ENCODE peak calls at places on chromosomes 4 and X, in four cellular contexts. X is K562, P is HepG2, F is GM12878. N is an unnamed sample.

GRCh38 chr4:81491943-81492342 is 20.2 kb upstream of the RASGEF1B start:
- DNase-seq in P (no peak), X (no peak), F (no peak), N (no peak)

GRCh38 chr4:188691811-188692210 is 552.6 kb downstream of the TRIML1 start:
- DNase-seq in P (no peak), X (no peak), F (no peak), N (no peak)

GRCh38 chr4:17780461-17781071 is 855 bp downstream of the FAM184B start:
- DNase-seq in X (no peak), F (no peak), P (no peak), N (no peak)

GRCh38 chr4:152258804-152259708 is 276.8 kb downstream of the FBXW7 start:
- DNase-seq in X (no peak), F (no peak), P (peak), N (no peak)

GRCh38 chr4:3699261-3699660 is 66.9 kb upstream of the ADRA2C start:
- DNase-seq in F (no peak), P (no peak), X (no peak), N (no peak)

GRCh38 chrX:133859860-133860259 is 125.5 kb downstream of the GPC3 start:
- DNase-seq in X (no peak), P (no peak), F (no peak), N (no peak)

GRCh38 chr4:107210450-107211239 is 174.5 kb upstream of the DKK2 start:
- DNase-seq in F (no peak), X (no peak), P (no peak), N (no peak)

GRCh38 chr4:112800001-112800400 is 163.1 kb downstream of the LARP7 start:
- DNase-seq in X (no peak), F (no peak), P (no peak), N (no peak)

GRCh38 chr4:142815834-142816233 is 30.3 kb downstream of the INPP4B start:
- DNase-seq in X (no peak), P (no peak), F (no peak), N (no peak)

GRCh38 chr4:24655971-24656370 is 71.6 kb upstream of the DHX15 start:
- DNase-seq in F (no peak), P (no peak), X (no peak), N (peak)

GRCh38 chr4:41245983-41246382 is 10.7 kb upstream of the UCHL1 start:
- DNase-seq in X (no peak), P (no peak), F (no peak), N (no peak)

GRCh38 chrX:310621-311155 is 7.9 kb downstream of the GTPBP6 start:
- DNase-seq in P (no peak), F (no peak), X (no peak), N (no peak)

GRCh38 chr4:37450309-37450708 is 205.8 kb downstream of the NWD2 start:
- DNase-seq in F (no peak), X (no peak), P (no peak), N (no peak)

GRCh38 chr4:24753519-24753918 is 41.9 kb upstream of the SOD3 start:
- DNase-seq in F (no peak), P (no peak), X (no peak), N (no peak)

GRCh38 chr4:15729910-15730533 is 27.2 kb downstream of the BST1 start:
- DNase-seq in F (peak), X (peak), P (peak), N (peak)

GRCh38 chr4:860561-860960 is 34.6 kb upstream of the CPLX1 start:
- DNase-seq in X (no peak), F (no peak), P (no peak), N (no peak)

GRCh38 chr4:126395661-126396060 is 1080.9 kb downstream of the FAT4 start:
- DNase-seq in F (no peak), P (no peak), X (no peak), N (peak)

GRCh38 chr4:40211224-40212185 is 14.7 kb downstream of the RHOH start:
- DNase-seq in X (no peak), F (no peak), P (no peak), N (no peak)

GRCh38 chrX:12693754-12694153 is 97.5 kb upstream of the PRPS2 start:
- DNase-seq in X (no peak), F (no peak), P (no peak), N (no peak)

GRCh38 chr4:183588169-183588675 is 70.8 kb downstream of the RWDD4 start:
- DNase-seq in X (no peak), F (no peak), P (no peak), N (no peak)

GRCh38 chrX:96004386-96004785 is 680.3 kb upstream of the DIAPH2 start:
- DNase-seq in X (no peak), F (no peak), P (no peak), N (no peak)

GRCh38 chr4:11420327-11420726 is 8.4 kb downstream of the HS3ST1 start:
- DNase-seq in X (no peak), F (no peak), P (no peak), N (no peak)

GRCh38 chrX:39367429-39367828 is 566.2 kb downstream of the MID1IP1 start:
- DNase-seq in F (no peak), X (no peak), P (no peak), N (no peak)

GRCh38 chrX:85113746-85114145 is 110.1 kb downstream of the APOOL start:
- DNase-seq in X (no peak), F (no peak), P (no peak), N (no peak)

GRCh38 chr4:153900426-153900825 is 111.5 kb upstream of the SFRP2 start:
- DNase-seq in F (no peak), X (no peak), P (no peak), N (no peak)

GRCh38 chrX:146448791-146449190 is 360.8 kb upstream of the CXorf51B start:
- DNase-seq in P (no peak), X (no peak), F (no peak), N (no peak)

GRCh38 chr4:186172551-186172950 is 18.8 kb upstream of the CYP4V2 start:
- DNase-seq in P (no peak), X (no peak), F (no peak), N (no peak)

GRCh38 chrX:150363561-150364346 is 637 bp downstream of the MAMLD1 start:
- DNase-seq in F (no peak), P (no peak), X (no peak), N (peak)

GRCh38 chrX:148133099-148133725 is 152.1 kb downstream of the FMR1NB start:
- DNase-seq in P (no peak), X (no peak), F (no peak), N (peak)

GRCh38 chr4:57504139-57504538 is 394.0 kb upstream of the IGFBP7 start:
- DNase-seq in X (no peak), P (no peak), F (no peak), N (no peak)

GRCh38 chr4:182826391-182826790 is 90.8 kb downstream of the DCTD start:
- DNase-seq in P (no peak), F (no peak), X (no peak), N (no peak)

GRCh38 chr4:184362338-184362737 is 112.0 kb downstream of the IRF2 start:
- DNase-seq in F (no peak), P (no peak), X (no peak), N (no peak)

GRCh38 chr4:1834047-1834769 is 21.7 kb downstream of the LETM1 start:
- DNase-seq in F (peak), P (no peak), X (no peak), N (no peak)

GRCh38 chr4:80215449-80216052 is 18.2 kb downstream of the PRDM8 start:
- DNase-seq in F (no peak), P (peak), X (peak), N (peak)

GRCh38 chr4:165294907-165295306 is 32.6 kb upstream of the MSMO1 start:
- DNase-seq in X (no peak), P (no peak), F (peak), N (peak)

GRCh38 chr4:165293061-165293460 is 34.4 kb upstream of the MSMO1 start:
- DNase-seq in X (no peak), F (no peak), P (no peak), N (no peak)

GRCh38 chr4:165297626-165298025 is 29.8 kb upstream of the MSMO1 start:
- DNase-seq in F (no peak), P (no peak), X (no peak), N (no peak)

GRCh38 chr4:165289429-165289785 is 38.1 kb upstream of the MSMO1 start:
- DNase-seq in X (no peak), F (no peak), P (no peak), N (no peak)

DNA sequence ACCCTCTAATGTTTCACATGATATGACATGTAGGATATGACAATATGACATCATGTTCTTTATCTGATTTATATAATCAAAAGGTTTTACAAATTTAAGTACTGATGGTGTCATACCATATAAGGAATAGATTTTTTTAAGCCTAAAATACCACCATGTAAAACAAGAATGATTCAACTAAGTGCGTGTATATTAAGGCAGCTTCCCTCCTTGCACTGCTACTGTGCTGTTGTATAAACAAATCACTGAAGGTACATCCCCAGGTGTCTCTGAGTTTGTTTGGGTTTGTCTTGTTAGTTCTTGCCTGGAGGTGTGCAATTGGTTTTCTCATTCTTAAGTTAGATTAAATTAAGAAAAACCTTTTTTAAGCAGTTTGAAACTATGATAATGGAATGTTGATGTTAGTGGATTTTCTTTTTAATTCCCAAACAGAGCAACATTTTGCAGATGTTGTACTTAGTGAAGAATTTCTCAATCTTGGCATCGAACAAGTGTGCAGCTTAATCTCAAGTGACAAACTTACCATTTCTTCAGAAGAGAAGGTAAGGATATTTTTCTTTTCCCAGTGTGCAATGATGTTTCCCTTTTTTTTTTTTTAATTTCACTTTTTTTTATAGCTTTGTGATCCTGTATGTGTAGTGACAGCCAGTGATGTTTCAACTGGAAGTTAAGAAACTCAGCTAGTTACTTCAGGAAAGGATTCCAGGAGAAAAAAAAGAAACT is 33.4 kb upstream of the MSMO1 start:
- DNase-seq in X (no peak), F (no peak), P (no peak), N (peak)
- H3K4me2 ChIP-seq in X (no peak), F (peak), P (no peak), N (no peak)

DNA sequence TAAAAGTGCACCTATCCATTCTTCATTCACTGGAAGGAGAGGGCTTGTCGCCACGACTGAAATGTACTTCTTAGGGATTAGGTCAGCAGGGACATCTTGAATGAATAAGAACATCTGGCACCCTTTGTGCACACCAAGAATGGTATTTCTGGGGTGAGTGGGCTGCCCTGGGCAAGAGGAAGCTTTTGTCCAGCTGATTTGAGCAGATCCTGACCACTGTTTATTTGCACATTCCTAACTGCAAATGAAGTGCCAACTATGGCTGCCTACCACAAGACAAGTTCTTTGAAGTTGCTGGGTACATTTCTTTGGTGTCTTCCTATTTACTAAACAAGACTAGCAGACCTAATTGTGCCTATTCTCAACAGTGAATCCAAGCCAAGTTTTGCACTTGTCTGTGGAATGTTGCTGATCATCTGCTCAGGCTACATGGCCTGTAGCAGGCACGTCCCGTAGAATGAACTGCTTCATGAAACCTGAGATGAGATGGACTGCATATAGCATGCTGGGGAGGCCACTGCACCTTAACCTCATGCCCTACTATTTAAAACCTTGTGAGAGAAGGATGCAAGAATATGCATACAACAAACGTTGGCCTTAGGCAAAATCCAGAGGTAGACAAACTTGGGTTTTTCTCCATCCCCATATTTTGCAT is 45.0 kb downstream of the PIR start:
- DNase-seq in P (no peak), X (no peak), F (no peak), N (no peak)
- TF ChIP-seq JUNB in P (no peak), X (no peak), F (no peak), N (no peak)

GRCh38 chrX:11423949-11424348 is 130.7 kb downstream of the AMELX start:
- DNase-seq in X (no peak), P (no peak), F (no peak), N (no peak)
- H3K4me2 ChIP-seq in X (peak), P (no peak), F (no peak), N (no peak)

DNA sequence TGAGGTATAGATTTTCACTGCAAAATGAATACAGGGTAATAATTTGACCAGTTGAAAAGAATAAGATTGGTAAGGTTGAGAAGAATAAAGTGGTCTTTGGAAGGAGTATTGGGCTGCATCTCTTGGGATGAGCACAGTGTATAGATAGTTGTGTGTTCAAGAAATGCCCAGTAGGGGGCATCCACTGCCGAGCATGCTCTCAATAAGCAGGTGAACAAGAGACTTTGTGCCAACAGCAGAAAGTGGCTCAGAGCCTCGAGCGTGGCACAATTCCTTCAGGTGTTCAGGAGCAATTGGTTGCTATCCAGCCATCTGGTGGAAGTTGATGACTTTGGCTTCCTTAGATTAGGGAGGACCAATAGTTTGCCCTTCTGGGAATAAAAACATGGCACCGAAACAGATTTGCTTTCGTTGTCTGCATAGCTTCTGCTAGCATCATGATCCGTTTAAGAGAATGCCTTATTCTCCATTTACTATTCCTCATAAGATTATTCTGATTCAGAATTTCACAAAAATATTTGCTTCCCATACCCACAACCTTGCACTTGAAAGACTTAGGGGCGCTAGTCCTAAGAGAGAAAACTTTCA is 258.1 kb upstream of the NEIL3 start:
- DNase-seq in F (no peak), X (peak), P (peak), N (peak)
- TF ChIP-seq JUNB in F (no peak), X (no peak), P (no peak), N (no peak)

GRCh38 chr4:128387600-128388351 is 100.2 kb upstream of the PGRMC2 start:
- DNase-seq in F (no peak), X (no peak), P (no peak), N (no peak)

GRCh38 chr4:128394778-128395177 is 107.2 kb upstream of the PGRMC2 start:
- DNase-seq in F (no peak), P (no peak), X (no peak), N (no peak)

GRCh38 chr4:128390475-128390996 is 102.9 kb upstream of the PGRMC2 start:
- DNase-seq in P (no peak), X (no peak), F (no peak), N (no peak)

GRCh38 chr4:128388352-128388630 is 100.7 kb upstream of the PGRMC2 start:
- DNase-seq in P (no peak), X (no peak), F (no peak), N (no peak)

DNA sequence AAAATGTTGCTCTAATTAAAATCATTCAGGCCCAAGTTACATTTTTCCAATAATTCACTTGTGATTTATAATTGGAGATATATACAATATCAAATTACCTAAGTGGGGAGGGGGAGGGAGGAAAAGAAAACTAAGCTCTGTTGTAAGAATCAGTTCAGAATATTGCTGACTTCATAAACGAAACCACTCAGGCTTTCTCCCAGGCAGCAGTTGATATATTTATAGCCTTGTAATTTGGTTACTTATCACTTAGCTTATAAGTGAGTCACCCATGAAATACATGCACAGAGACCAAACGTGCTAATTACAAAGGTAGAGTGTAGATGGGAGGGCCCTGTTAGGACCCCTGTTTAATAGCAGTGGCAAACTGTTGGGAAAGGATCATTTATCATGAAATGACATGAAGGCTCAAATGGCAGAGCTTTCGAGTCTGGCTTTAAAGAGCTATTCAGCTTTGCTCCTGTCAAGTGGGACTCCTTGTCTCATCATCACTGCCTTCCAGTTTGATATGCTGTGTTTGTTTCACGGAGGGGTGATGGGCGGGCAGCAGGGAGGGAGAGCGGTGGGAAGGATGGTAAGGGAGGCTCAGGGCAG is 105.6 kb upstream of the PGRMC2 start:
- DNase-seq in F (no peak), P (no peak), X (no peak), N (no peak)
- H3K4me2 ChIP-seq in F (no peak), P (no peak), X (peak), N (no peak)

DNA sequence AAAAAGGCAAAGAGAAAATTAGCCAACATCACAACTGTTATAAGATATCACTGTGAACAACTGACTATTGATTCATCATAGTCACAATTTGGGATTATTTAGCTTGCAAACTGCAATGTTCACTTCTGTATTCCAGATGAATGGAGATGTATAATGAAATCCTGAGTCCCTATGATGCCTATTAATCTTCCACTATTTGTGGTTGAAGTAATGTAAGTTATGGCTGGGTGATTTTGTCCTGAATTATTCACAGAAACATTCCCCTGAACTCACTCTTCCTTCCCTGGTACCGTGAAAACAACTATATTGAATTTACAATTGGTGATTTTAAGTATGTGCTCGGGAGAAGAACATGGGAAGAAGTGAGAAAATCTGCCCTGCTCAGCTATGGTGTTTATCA is 50.8 kb upstream of the NPFFR2 start:
- DNase-seq in P (no peak), F (no peak), X (no peak), N (no peak)
- TF ChIP-seq JUNB in P (no peak), F (no peak), X (no peak), N (no peak)

GRCh38 chrX:136767104-136767941 is 13.4 kb downstream of the ARHGEF6 start:
- DNase-seq in F (no peak), X (peak), P (peak), N (peak)
- H3K4me2 ChIP-seq in F (peak), X (peak), P (peak), N (peak)

DNA sequence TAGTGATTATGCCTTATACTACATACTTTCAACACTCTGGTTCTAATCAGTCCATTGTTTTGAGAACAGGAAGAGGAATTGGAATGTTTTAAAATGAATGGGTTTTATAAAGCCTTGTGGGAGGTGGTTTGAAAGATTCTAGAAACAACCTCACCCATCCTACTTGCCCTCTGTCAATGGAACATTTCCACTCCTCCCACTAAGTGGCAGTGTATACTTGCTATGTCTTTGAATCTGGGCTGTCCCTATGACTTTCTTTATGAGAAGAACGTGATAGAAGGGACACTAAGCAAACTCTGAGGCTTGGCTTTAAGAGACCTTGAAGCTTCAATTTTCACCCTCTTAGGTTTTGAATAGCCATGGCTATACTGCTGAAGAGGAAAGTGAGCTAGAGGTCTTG is 611.2 kb downstream of the PPP4R3C start:
- DNase-seq in P (peak), F (no peak), X (no peak), N (peak)
- TF ChIP-seq JUNB in P (no peak), F (no peak), X (no peak), N (no peak)

DNA sequence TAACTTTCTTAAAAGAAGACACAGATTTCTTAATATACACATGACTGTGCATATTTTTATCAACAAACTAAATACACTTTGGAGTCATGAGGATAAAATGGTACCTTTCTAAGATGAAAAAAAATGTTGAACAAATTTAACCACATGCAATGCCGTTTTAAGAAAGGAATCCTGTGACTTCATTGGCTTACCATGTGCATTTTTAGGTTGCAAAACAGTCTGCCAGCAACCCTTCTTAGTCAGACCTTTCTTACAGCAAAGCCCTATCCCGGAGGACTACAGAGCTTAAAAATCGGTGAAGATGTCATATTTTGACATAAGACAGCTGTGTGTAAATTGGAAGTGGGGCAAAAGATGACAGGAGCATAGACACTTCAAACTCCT is 51.6 kb downstream of the GASK1B start:
- DNase-seq in F (no peak), P (peak), X (no peak), N (no peak)
- H3K4me2 ChIP-seq in F (no peak), P (no peak), X (no peak), N (no peak)

GRCh38 chr4:102503301-102503746 is 2.2 kb downstream of the NFKB1 start:
- DNase-seq in X (no peak), F (no peak), P (peak), N (no peak)
- TF ChIP-seq JUNB in X (no peak), F (no peak), P (no peak), N (no peak)